ENCODE peak calls at places on chromosomes 5 and 9, in five cellular contexts. V is NCI-H460; C is skeletal muscle cell; Y is activated CD8-positive, alpha-beta T cell treated with anti-CD3 and anti-CD28 coated beads, Interleukin-2, amount 10 ng/mL, durations not matched to agents 7 days and 5 days; O is HFFc6. R is an unnamed sample.

GRCh38 chr5:157740211-157740610 is 3.3 kb upstream of the LSM11 start:
- DNase-seq in V (peak), C (no peak), Y (peak), O (peak), R (no peak)

GRCh38 chr9:86141843-86142242 is 42.5 kb upstream of the GOLM1 start:
- DNase-seq in V (no peak), C (no peak), Y (no peak), O (no peak), R (no peak)

GRCh38 chr5:107782770-107783169 is 112.0 kb upstream of the EFNA5 start:
- DNase-seq in V (no peak), C (no peak), Y (no peak), O (no peak), R (no peak)

GRCh38 chr9:88076286-88077070 is 61.8 kb downstream of the SPATA31C2 start:
- DNase-seq in V (peak), C (peak), Y (peak), O (peak), R (no peak)

GRCh38 chr5:82922086-82922734 is 155.0 kb downstream of the TMEM167A start:
- DNase-seq in V (no peak), C (no peak), Y (no peak), O (no peak), R (no peak)

GRCh38 chr5:111748304-111748763 is 8.7 kb downstream of the NREP start:
- DNase-seq in V (no peak), C (peak), Y (no peak), O (peak), R (no peak)

GRCh38 chr5:111777382-111777781 is 20.4 kb upstream of the NREP start:
- DNase-seq in V (no peak), C (no peak), Y (no peak), O (no peak), R (no peak)

GRCh38 chr9:34540826-34541225 is 18.0 kb upstream of the ENHO start:
- DNase-seq in V (no peak), C (peak), Y (no peak), O (peak), R (no peak)

GRCh38 chr5:2180456-2180855 is 297.7 kb upstream of the IRX4 start:
- DNase-seq in V (no peak), C (no peak), Y (no peak), O (no peak), R (no peak)

R was measured in effector memory CD4-positive, alpha-beta T cell.